ENCODE peak calls at places on chromosomes 13 and 19, in four cellular contexts. One of them, this sample, is unnamed.

GRCh38 chr13:102879793-102880499 is 34.1 kb downstream of the ERCC5 start:
- DNase-seq in GM12878: no peak
- DNase-seq in K562: no peak
- DNase-seq in HL-60: no peak
- DNase-seq in this sample: no peak

GRCh38 chr13:65154661-65155447 is 2075.3 kb downstream of the PCDH9 start:
- DNase-seq in K562: no peak
- DNase-seq in GM12878: peak; percentile 31
- DNase-seq in HL-60: no peak
- DNase-seq in this sample: no peak

GRCh38 chr13:35768126-35768525 is 291.6 kb upstream of the MAB21L1 start:
- DNase-seq in K562: no peak
- DNase-seq in GM12878: no peak
- DNase-seq in HL-60: no peak
- DNase-seq in this sample: no peak

GRCh38 chr13:85503797-85504196 is 295.4 kb downstream of the SLITRK6 start:
- DNase-seq in HL-60: no peak
- DNase-seq in K562: no peak
- DNase-seq in GM12878: no peak
- DNase-seq in this sample: no peak

GRCh38 chr19:30363073-30363472 is 9.1 kb upstream of the ZNF536 start:
- DNase-seq in GM12878: no peak
- DNase-seq in K562: no peak
- DNase-seq in HL-60: no peak
- DNase-seq in this sample: no peak

GRCh38 chr13:99028890-99029289 is 51.0 kb upstream of the DOCK9 start:
- DNase-seq in K562: peak; percentile 25
- DNase-seq in HL-60: peak; percentile 53
- DNase-seq in GM12878: no peak
- DNase-seq in this sample: no peak

GRCh38 chr13:103403148-103403740 is 337.0 kb upstream of the SLC10A2 start:
- DNase-seq in GM12878: no peak
- DNase-seq in K562: no peak
- DNase-seq in HL-60: no peak
- DNase-seq in this sample: no peak

GRCh38 chr13:31499274-31499673 is 240.1 kb upstream of the RXFP2 start:
- DNase-seq in K562: no peak
- DNase-seq in GM12878: no peak
- DNase-seq in HL-60: no peak
- DNase-seq in this sample: no peak

GRCh38 chr13:42057918-42058530 is 9.6 kb downstream of the DGKH start:
- DNase-seq in GM12878: no peak
- DNase-seq in K562: no peak
- DNase-seq in HL-60: no peak
- DNase-seq in this sample: no peak

GRCh38 chr13:42055500-42056085 is 7.1 kb downstream of the DGKH start:
- DNase-seq in HL-60: no peak
- DNase-seq in GM12878: no peak
- DNase-seq in K562: no peak
- DNase-seq in this sample: no peak

GRCh38 chr13:42054798-42055499 is 6.5 kb downstream of the DGKH start:
- DNase-seq in HL-60: no peak
- DNase-seq in K562: no peak
- DNase-seq in GM12878: no peak
- DNase-seq in this sample: no peak

GRCh38 chr13:42056146-42056545 is 7.7 kb downstream of the DGKH start:
- DNase-seq in GM12878: no peak
- DNase-seq in HL-60: no peak
- DNase-seq in K562: no peak
- DNase-seq in this sample: no peak

GRCh38 chr13:42056585-42056984 is 8.1 kb downstream of the DGKH start:
- DNase-seq in K562: no peak
- DNase-seq in GM12878: no peak
- DNase-seq in HL-60: no peak
- DNase-seq in this sample: no peak
- TF ChIP-seq SPI1 in K562: no peak
- TF ChIP-seq SPI1 in GM12878: no peak
- TF ChIP-seq SPI1 in HL-60: no peak
- TF ChIP-seq SPI1 in this sample: no peak

GRCh38 chr19:15562861-15563260 is 52.2 kb upstream of the CYP4F8 start:
- DNase-seq in GM12878: no peak
- DNase-seq in HL-60: no peak
- DNase-seq in K562: no peak
- DNase-seq in this sample: no peak

GRCh38 chr19:15563931-15564330 is 51.1 kb upstream of the CYP4F8 start:
- DNase-seq in HL-60: no peak
- DNase-seq in K562: no peak
- DNase-seq in GM12878: no peak
- DNase-seq in this sample: no peak

GRCh38 chr19:15564534-15565168 is 50.4 kb upstream of the CYP4F8 start:
- DNase-seq in GM12878: no peak
- DNase-seq in K562: no peak
- DNase-seq in HL-60: no peak
- DNase-seq in this sample: no peak

GRCh38 chr19:15562145-15562544 is 52.9 kb upstream of the CYP4F8 start:
- DNase-seq in HL-60: no peak
- DNase-seq in K562: no peak
- DNase-seq in GM12878: no peak
- DNase-seq in this sample: no peak

DNA sequence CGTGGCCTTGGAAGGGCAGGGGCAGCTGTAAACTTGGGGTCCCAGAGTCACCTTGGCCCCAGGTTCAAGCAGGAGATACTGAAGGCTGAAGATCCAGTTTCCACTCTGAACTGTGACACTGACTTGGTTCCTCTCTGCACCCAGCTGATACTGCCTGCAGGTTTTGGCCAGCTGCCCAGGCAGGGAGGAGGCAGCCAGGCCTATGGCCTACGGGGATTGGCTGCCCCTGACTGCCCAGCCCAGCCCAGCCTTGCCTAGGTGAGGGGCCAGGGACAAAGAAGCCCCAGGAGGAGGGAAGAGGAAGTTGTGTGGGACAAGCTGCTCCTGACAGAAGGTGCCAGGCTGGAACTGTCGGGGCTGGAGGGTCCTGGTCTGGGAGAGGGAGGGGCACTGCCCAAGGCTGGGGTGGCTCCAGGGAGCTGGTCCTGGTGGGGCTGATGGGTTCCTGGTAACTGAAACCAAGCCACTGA is 51.7 kb upstream of the CYP4F8 start:
- DNase-seq in K562: peak; percentile 27
- DNase-seq in HL-60: peak; percentile 40
- DNase-seq in GM12878: no peak
- DNase-seq in this sample: no peak
- TF ChIP-seq SPI1 in K562: peak; percentile 39
- TF ChIP-seq SPI1 in HL-60: no peak
- TF ChIP-seq SPI1 in GM12878: no peak
- TF ChIP-seq SPI1 in this sample: no peak

GRCh38 chr13:83449666-83450395 is 432.4 kb downstream of the SLITRK1 start:
- DNase-seq in K562: no peak
- DNase-seq in HL-60: no peak
- DNase-seq in GM12878: no peak
- DNase-seq in this sample: no peak
- TF ChIP-seq SPI1 in K562: no peak
- TF ChIP-seq SPI1 in HL-60: no peak
- TF ChIP-seq SPI1 in GM12878: no peak
- TF ChIP-seq SPI1 in this sample: no peak

GRCh38 chr19:2278504-2279158 is 3.3 kb downstream of the PEAK3 start:
- DNase-seq in K562: no peak
- DNase-seq in HL-60: no peak
- DNase-seq in GM12878: no peak
- DNase-seq in this sample: no peak
- TF ChIP-seq SPI1 in K562: no peak
- TF ChIP-seq SPI1 in HL-60: no peak
- TF ChIP-seq SPI1 in GM12878: no peak
- TF ChIP-seq SPI1 in this sample: no peak

GRCh38 chr19:36051236-36051635 is 2.8 kb downstream of the THAP8 start:
- DNase-seq in HL-60: no peak
- DNase-seq in GM12878: no peak
- DNase-seq in K562: peak; percentile 38
- DNase-seq in this sample: no peak
- TF ChIP-seq SPI1 in HL-60: no peak
- TF ChIP-seq SPI1 in GM12878: no peak
- TF ChIP-seq SPI1 in K562: no peak
- TF ChIP-seq SPI1 in this sample: no peak

GRCh38 chr13:110991991-110992508 is 77.2 kb upstream of the ANKRD10 start:
- DNase-seq in HL-60: no peak
- DNase-seq in GM12878: no peak
- DNase-seq in K562: no peak
- DNase-seq in this sample: no peak

GRCh38 chr13:110993788-110994187 is 78.9 kb upstream of the ANKRD10 start:
- DNase-seq in K562: no peak
- DNase-seq in GM12878: no peak
- DNase-seq in HL-60: no peak
- DNase-seq in this sample: no peak

GRCh38 chr13:110985570-110985969 is 70.7 kb upstream of the ANKRD10 start:
- DNase-seq in K562: no peak
- DNase-seq in HL-60: no peak
- DNase-seq in GM12878: no peak
- DNase-seq in this sample: no peak

GRCh38 chr13:110984798-110985197 is 69.9 kb upstream of the ANKRD10 start:
- DNase-seq in K562: no peak
- DNase-seq in HL-60: no peak
- DNase-seq in GM12878: no peak
- DNase-seq in this sample: no peak

GRCh38 chr13:110989331-110989730 is 74.5 kb upstream of the ANKRD10 start:
- DNase-seq in K562: no peak
- DNase-seq in HL-60: no peak
- DNase-seq in GM12878: no peak
- DNase-seq in this sample: no peak
- TF ChIP-seq SPI1 in K562: no peak
- TF ChIP-seq SPI1 in HL-60: no peak
- TF ChIP-seq SPI1 in GM12878: no peak
- TF ChIP-seq SPI1 in this sample: no peak

GRCh38 chr13:51221674-51222509 is at the start of gene FAM124A:
- DNase-seq in HL-60: peak; percentile 32
- DNase-seq in K562: peak; percentile 67
- DNase-seq in GM12878: no peak
- DNase-seq in this sample: peak; percentile 59
- TF ChIP-seq SPI1 in HL-60: no peak
- TF ChIP-seq SPI1 in K562: no peak
- TF ChIP-seq SPI1 in GM12878: no peak
- TF ChIP-seq SPI1 in this sample: no peak

GRCh38 chr13:100809856-100810255 is 135.3 kb upstream of the TMTC4 start:
- DNase-seq in HL-60: no peak
- DNase-seq in GM12878: no peak
- DNase-seq in K562: no peak
- DNase-seq in this sample: no peak
- TF ChIP-seq SPI1 in HL-60: no peak
- TF ChIP-seq SPI1 in GM12878: no peak
- TF ChIP-seq SPI1 in K562: no peak
- TF ChIP-seq SPI1 in this sample: no peak